ENCODE peak calls at places on chromosome 7, in five cellular contexts. Z is endothelial cell of umbilical vein, U is uterus, B is right lobe of liver, E is transverse colon. J is an unnamed sample.

GRCh38 chr7:44059219-44060090 is 5.9 kb downstream of the PGAM2 start:
- DNase-seq in E (peak; percentile 19), B (peak; percentile 50), Z (no peak), U (peak; percentile 12), J (no peak)

GRCh38 chr7:131689662-131690234 is 133.3 kb upstream of the PODXL start:
- DNase-seq in E (no peak), Z (no peak), B (no peak), U (no peak), J (no peak)

GRCh38 chr7:27167170-27167505 is 1.8 kb upstream of the HOXA9 start:
- DNase-seq in B (no peak), U (peak; percentile 53), Z (no peak), E (no peak), J (no peak)

GRCh38 chr7:7843240-7843639 is 124.8 kb upstream of the RPA3 start:
- DNase-seq in E (no peak), U (no peak), B (no peak), Z (no peak), J (no peak)

GRCh38 chr7:101112233-101112632 is 14.7 kb upstream of the SERPINE1 start:
- DNase-seq in Z (peak; percentile 100), U (peak; percentile 55), B (peak; percentile 62), E (no peak), J (no peak)

GRCh38 chr7:47765373-47765979 is 182.8 kb downstream of the PKD1L1 start:
- DNase-seq in E (no peak), Z (peak; percentile 54), B (no peak), U (no peak), J (no peak)

GRCh38 chr7:12729112-12729511 is 41.7 kb downstream of the ARL4A start:
- DNase-seq in B (peak; percentile 76), U (peak; percentile 31), E (peak; percentile 45), Z (peak; percentile 94), J (peak; percentile 95)

GRCh38 chr7:105691029-105691691 is 109.9 kb upstream of the EFCAB10 start:
- DNase-seq in U (no peak), Z (peak; percentile 89), B (no peak), E (peak; percentile 15), J (no peak)

GRCh38 chr7:30751696-30752273 is at the start of gene INMT:
- DNase-seq in Z (no peak), E (no peak), B (no peak), U (peak; percentile 46), J (no peak)

GRCh38 chr7:46003896-46004875 is 83.1 kb upstream of the IGFBP3 start:
- DNase-seq in Z (peak; percentile 2), B (no peak), U (no peak), E (no peak), J (no peak)

GRCh38 chr7:143385891-143386781 is 5.0 kb downstream of the ZYX start:
- DNase-seq in B (no peak), U (no peak), Z (peak; percentile 49), E (no peak), J (no peak)

GRCh38 chr7:38222481-38223096 is 44.5 kb downstream of the STARD3NL start:
- DNase-seq in B (no peak), E (no peak), Z (peak; percentile 75), U (no peak), J (peak; percentile 75)

GRCh38 chr7:16634292-16634738 is 11.2 kb downstream of the ANKMY2 start:
- DNase-seq in E (peak; percentile 20), U (peak; percentile 23), Z (no peak), B (no peak), J (no peak)

GRCh38 chr7:66366701-66367100 is 161.6 kb downstream of the TPST1 start:
- DNase-seq in Z (no peak), B (no peak), E (no peak), U (no peak), J (no peak)

GRCh38 chr7:46178685-46179084 is 257.6 kb upstream of the IGFBP3 start:
- DNase-seq in E (no peak), U (no peak), B (no peak), Z (no peak), J (no peak)

GRCh38 chr7:100464210-100464660 is at the start of gene SPACDR:
- DNase-seq in B (no peak), Z (no peak), U (no peak), E (no peak), J (no peak)

GRCh38 chr7:41702635-41703371 is at the start of gene INHBA:
- DNase-seq in B (no peak), E (no peak), Z (peak; percentile 84), U (peak; percentile 48), J (no peak)

GRCh38 chr7:128191136-128191844 is 49.8 kb upstream of the LEP start:
- DNase-seq in E (no peak), B (peak; percentile 8), Z (no peak), U (no peak), J (no peak)

GRCh38 chr7:29102554-29103151 is 43.7 kb downstream of the CPVL start:
- DNase-seq in U (peak; percentile 78), E (peak; percentile 74), Z (peak; percentile 70), B (peak; percentile 56), J (peak; percentile 82)

GRCh38 chr7:102170417-102170970 is 116.2 kb upstream of the SH2B2 start:
- DNase-seq in E (no peak), U (no peak), B (no peak), Z (peak; percentile 73), J (no peak)

GRCh38 chr7:19464241-19464640 is 244.6 kb downstream of the POLR1F start:
- DNase-seq in E (no peak), B (no peak), U (no peak), Z (no peak), J (no peak)

GRCh38 chr7:11155883-11156282 is 182.2 kb downstream of the PHF14 start:
- DNase-seq in U (no peak), Z (no peak), E (no peak), B (no peak), J (no peak)

GRCh38 chr7:142908921-142909870 is 23.7 kb upstream of the TRPV6 start:
- DNase-seq in E (no peak), U (no peak), B (peak; percentile 46), Z (no peak), J (peak; percentile 33)

GRCh38 chr7:82404094-82404493 is 39.5 kb downstream of the CACNA2D1 start:
- DNase-seq in B (no peak), U (no peak), E (no peak), Z (no peak), J (no peak)

GRCh38 chr7:33639552-33640197 is 265.7 kb upstream of the BMPER start:
- DNase-seq in Z (no peak), E (no peak), B (no peak), U (no peak), J (no peak)

GRCh38 chr7:74051629-74052410 is 23.8 kb downstream of the ELN start:
- DNase-seq in B (peak; percentile 59), U (no peak), Z (no peak), E (peak; percentile 64), J (peak; percentile 39)

GRCh38 chr7:131895541-131896173 is 339.2 kb upstream of the PODXL start:
- DNase-seq in U (no peak), B (no peak), E (no peak), Z (peak; percentile 93), J (no peak)

GRCh38 chr7:99033765-99034164 is 110.1 kb downstream of the SMURF1 start:
- DNase-seq in U (no peak), B (no peak), Z (no peak), E (no peak), J (no peak)

GRCh38 chr7:99035723-99036530 is 108.0 kb downstream of the SMURF1 start:
- DNase-seq in B (no peak), U (no peak), Z (no peak), E (no peak), J (no peak)

GRCh38 chr7:99036531-99037175 is 107.3 kb downstream of the SMURF1 start:
- DNase-seq in B (no peak), Z (peak; percentile 27), E (no peak), U (peak; percentile 33), J (peak; percentile 28)

GRCh38 chr7:99032928-99033327 is 111.0 kb downstream of the SMURF1 start:
- DNase-seq in B (no peak), E (no peak), Z (no peak), U (no peak), J (no peak)

GRCh38 chr7:99034932-99035722 is 108.8 kb downstream of the SMURF1 start:
- DNase-seq in B (no peak), Z (no peak), U (no peak), E (no peak), J (no peak)
- TF ChIP-seq POLR2A in B (no peak), Z (no peak), U (no peak), E (no peak), J (no peak)

DNA sequence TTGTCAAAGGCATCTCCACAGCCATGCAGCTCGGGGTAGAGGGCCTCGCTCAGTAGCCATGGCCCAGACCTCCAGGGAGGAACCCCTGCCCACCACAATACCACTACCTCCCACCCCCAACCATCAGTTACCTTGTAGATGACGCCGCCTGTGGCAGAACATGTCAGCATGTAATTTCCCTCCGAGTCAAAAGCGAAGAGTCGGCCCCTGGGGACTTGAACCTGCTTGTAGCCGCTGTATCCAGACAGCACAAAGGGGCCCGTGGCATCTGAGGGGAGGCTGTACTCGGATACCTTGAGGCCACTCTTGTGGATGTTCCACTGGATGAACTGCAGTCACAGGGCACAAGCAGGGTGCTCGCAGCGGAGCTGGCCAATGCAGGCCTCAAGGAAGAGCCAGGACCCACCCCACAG is 16.3 kb upstream of the CYREN start:
- DNase-seq in E (no peak), Z (no peak), U (no peak), B (no peak), J (no peak)
- TF ChIP-seq POLR2A in E (no peak), Z (no peak), U (no peak), B (no peak), J (no peak)

GRCh38 chr7:4768597-4769569 is 6.5 kb upstream of the AP5Z1 start:
- DNase-seq in B (no peak), E (no peak), Z (no peak), U (no peak), J (no peak)
- TF ChIP-seq POLR2A in B (no peak), E (no peak), Z (no peak), U (no peak), J (no peak)

DNA sequence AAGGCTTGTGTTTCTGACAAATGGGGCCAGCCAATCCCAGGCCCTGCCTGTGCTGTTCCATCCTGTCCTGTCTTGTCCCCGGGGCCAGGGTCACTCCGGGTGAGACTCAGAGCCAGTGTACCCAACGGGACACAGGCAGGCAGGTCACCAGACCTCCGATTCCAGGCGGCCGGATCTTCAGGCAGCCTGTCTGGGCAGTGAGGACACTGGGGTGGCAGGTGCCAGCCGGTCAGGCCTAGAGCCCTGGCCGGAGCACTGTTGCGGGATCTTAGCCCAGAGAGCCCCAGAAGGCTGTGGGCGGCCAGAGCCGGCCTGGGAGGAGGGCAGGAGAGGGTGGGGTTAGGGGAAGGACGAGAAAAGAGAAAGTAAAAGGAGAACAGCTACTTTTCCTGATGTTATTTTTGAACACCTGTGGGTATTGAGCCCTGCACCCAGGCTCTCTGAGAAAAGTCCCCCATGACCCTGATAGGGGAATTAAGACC is 134.3 kb upstream of the TNRC18 start:
- DNase-seq in E (peak; percentile 67), Z (no peak), B (peak; percentile 98), U (peak; percentile 72), J (peak; percentile 47)
- TF ChIP-seq POLR2A in E (peak; percentile 36), Z (no peak), B (peak; percentile 49), U (no peak), J (peak; percentile 10)

DNA sequence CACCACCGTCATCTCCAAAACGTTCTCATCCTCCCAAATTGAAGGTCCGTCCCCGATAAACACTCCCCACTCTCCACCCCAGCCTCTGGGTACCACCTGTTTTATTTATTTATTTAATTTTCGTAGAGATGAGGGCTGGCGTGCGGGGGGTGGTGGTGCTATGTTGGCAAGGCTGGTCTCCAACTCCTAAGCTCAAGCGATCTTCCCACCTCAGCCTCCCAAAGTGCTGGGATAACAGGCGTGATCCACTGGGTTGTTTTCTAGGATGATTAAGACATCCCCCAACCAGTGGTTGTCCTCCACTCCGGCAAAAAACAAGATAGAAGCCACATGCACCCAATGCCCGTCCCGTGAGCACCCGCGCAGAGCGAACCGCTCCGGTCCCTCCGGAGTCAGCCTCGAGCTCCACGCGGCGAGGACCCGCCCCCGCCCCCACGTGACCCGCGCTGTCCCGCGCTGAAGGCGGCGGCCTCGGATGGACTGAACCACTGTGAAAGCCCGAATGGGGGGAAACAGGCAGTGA is 916 bp upstream of the EIF3B start:
- DNase-seq in Z (peak; percentile 91), E (peak; percentile 91), U (peak; percentile 88), B (peak; percentile 91), J (peak; percentile 96)
- TF ChIP-seq POLR2A in Z (peak; percentile 94), E (peak; percentile 38), U (no peak), B (peak; percentile 68), J (peak; percentile 66)